ENCODE peak calls at places on chromosomes 6 and 20, in seven cellular contexts. G is heart left ventricle, H is body of pancreas, Z is Peyer's patch, Y is adrenal gland, F is right lobe of liver, X is ovary. Q is an unnamed sample.

GRCh38 chr6:21846541-21847451 is 253.2 kb downstream of the SOX4 start:
- DNase-seq in F (no peak), Z (no peak), H (no peak), G (no peak), Y (peak; percentile 6), X (no peak), Q (no peak)

GRCh38 chr20:8583209-8584106 is 451.4 kb downstream of the PLCB1 start:
- DNase-seq in G (no peak), H (no peak), Z (no peak), X (no peak), Y (no peak), F (no peak), Q (no peak)

GRCh38 chr6:41271901-41272395 is 14.5 kb downstream of the TREM1 start:
- DNase-seq in X (no peak), H (peak; percentile 76), G (peak; percentile 66), Y (peak; percentile 62), Z (no peak), F (peak; percentile 70), Q (peak; percentile 36)

GRCh38 chr20:44223721-44224120 is 13.2 kb upstream of the OSER1 start:
- DNase-seq in Y (no peak), F (no peak), G (no peak), H (no peak), Z (no peak), X (no peak), Q (no peak)

GRCh38 chr6:133806358-133806757 is 82.6 kb upstream of the TCF21 start:
- DNase-seq in Y (no peak), X (no peak), H (no peak), F (no peak), Z (no peak), G (no peak), Q (no peak)

GRCh38 chr6:141264101-141264500 is 868.6 kb upstream of the GJE1 start:
- DNase-seq in F (no peak), H (no peak), Z (no peak), Y (no peak), G (no peak), X (no peak), Q (no peak)

GRCh38 chr6:40937491-40937890 is 101.5 kb downstream of the UNC5CL start:
- DNase-seq in X (no peak), G (no peak), F (no peak), Z (no peak), Y (no peak), H (no peak), Q (no peak)

GRCh38 chr6:15344831-15345230 is 99.0 kb downstream of the JARID2 start:
- DNase-seq in Y (no peak), G (no peak), H (no peak), F (no peak), X (no peak), Z (no peak), Q (no peak)

GRCh38 chr6:167559675-167560479 is 235.0 kb downstream of the TTLL2 start:
- DNase-seq in Z (peak; percentile 88), H (peak; percentile 86), X (no peak), Y (no peak), G (no peak), F (peak; percentile 84), Q (peak; percentile 12)

DNA sequence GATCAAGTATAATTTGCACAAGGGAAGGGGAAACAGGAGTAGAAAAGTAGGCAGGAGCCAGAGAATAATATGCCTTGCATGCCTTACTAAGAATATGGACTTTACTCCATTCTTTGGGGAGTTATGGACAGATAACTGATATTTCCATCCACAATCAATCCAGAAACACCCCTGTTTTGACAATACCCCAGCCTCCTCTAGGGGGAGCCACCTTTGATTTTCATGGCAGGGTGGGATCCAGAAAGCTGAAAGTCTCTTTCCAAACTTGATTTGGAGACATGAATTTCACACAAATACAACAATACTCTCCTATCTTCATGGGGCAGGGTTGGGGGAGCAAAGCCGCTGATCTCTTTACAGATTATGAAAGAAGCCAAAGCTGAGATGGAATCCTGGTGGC is 404.1 kb downstream of the FOXA2 start:
- DNase-seq in H (no peak), F (no peak), Z (no peak), X (no peak), Y (no peak), G (no peak), Q (no peak)
- TF ChIP-seq CTCF in H (no peak), F (no peak), Z (no peak), X (no peak), Y (no peak), G (no peak), Q (no peak)

GRCh38 chr6:33299237-33299944 is 649 bp upstream of the RGL2 start:
- DNase-seq in Y (peak; percentile 95), G (peak; percentile 93), F (peak; percentile 93), Z (peak; percentile 96), X (peak; percentile 91), H (peak; percentile 92), Q (peak; percentile 90)
- TF ChIP-seq POLR2A in Y (peak; percentile 79), G (peak; percentile 76), F (peak; percentile 79), Z (peak; percentile 74), X (peak; percentile 77), H (peak; percentile 80), Q (no peak)

DNA sequence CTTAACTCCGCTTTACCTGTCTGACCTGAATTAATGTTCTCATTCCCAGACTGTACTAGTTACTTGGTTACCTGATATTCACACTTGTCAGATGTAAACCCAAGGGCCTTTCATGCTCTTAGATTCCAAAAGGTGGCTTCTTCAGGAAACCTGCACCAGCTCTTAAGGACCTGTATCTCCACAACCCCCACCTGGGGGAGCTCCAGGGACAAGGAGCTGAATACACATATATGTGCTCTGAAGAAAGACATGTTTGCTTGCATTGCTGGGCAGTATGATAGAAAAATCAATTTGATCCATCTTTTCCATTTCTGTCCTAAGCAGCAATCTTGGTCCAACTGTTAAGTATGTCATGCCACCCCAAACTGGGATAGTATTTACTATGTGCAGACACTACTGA is 64.8 kb upstream of the POU3F2 start:
- DNase-seq in G (no peak), Y (peak; percentile 5), X (no peak), F (no peak), Z (no peak), H (peak; percentile 7), Q (no peak)
- TF ChIP-seq CTCF in G (no peak), Y (no peak), X (no peak), F (peak; percentile 5), Z (no peak), H (no peak), Q (no peak)

GRCh38 chr20:50251383-50251748 is 60.7 kb downstream of the CEBPB start:
- DNase-seq in G (no peak), Y (no peak), H (no peak), Z (no peak), X (no peak), F (no peak), Q (no peak)

GRCh38 chr20:50252715-50253500 is 62.3 kb downstream of the CEBPB start:
- DNase-seq in Z (no peak), G (no peak), F (no peak), H (no peak), Y (no peak), X (no peak), Q (no peak)

GRCh38 chr20:50250748-50251382 is 60.2 kb downstream of the CEBPB start:
- DNase-seq in G (no peak), F (no peak), Z (no peak), Y (no peak), H (peak; percentile 41), X (no peak), Q (no peak)

GRCh38 chr20:50249447-50250388 is 59.1 kb downstream of the CEBPB start:
- DNase-seq in F (no peak), G (no peak), Z (no peak), H (no peak), Y (no peak), X (no peak), Q (no peak)

DNA sequence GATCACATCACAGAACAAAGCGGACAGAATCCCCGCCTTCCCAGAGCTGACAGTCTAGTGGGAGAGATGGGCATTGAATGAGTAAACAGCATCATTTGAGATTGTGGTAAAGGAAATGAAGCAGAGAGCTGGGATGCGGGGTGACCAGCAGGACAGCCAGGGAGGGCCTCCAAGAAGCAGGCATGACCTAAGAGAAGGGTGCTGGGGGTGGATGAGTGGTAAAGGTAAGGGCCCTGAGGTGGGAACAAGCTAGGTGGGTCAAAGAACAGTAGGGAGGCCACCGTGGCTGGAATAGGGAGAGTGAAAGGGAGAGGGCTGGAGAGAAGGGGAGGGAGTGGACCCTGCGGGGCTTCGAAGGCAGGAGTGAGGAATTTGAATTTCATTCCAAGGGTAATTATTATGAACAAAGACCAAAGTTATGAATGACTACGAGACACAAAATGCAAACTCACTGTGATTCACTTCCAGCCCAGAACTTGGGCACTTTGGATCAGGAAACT is 61.4 kb downstream of the CEBPB start:
- DNase-seq in Y (no peak), X (no peak), G (no peak), F (no peak), Z (no peak), H (no peak), Q (no peak)
- TF ChIP-seq POLR2A in Y (no peak), X (no peak), G (no peak), F (no peak), Z (no peak), H (no peak), Q (no peak)

GRCh38 chr6:113876654-113877053 is 19.5 kb downstream of the MARCKS start:
- DNase-seq in H (no peak), Z (no peak), G (no peak), Y (no peak), F (no peak), X (no peak), Q (no peak)
- TF ChIP-seq CTCF in H (peak; percentile 12), Z (no peak), G (no peak), Y (no peak), F (no peak), X (no peak), Q (no peak)

GRCh38 chr20:1323256-1323655 is 5.7 kb downstream of the SDCBP2 start:
- DNase-seq in X (peak; percentile 6), Z (peak; percentile 36), F (no peak), Y (no peak), H (no peak), G (no peak), Q (peak; percentile 72)

GRCh38 chr20:1321654-1321939 is 7.3 kb downstream of the SDCBP2 start:
- DNase-seq in G (no peak), Y (no peak), H (no peak), F (no peak), X (no peak), Z (no peak), Q (no peak)

GRCh38 chr20:1320902-1321653 is 7.9 kb downstream of the SDCBP2 start:
- DNase-seq in G (no peak), X (no peak), Y (no peak), H (no peak), Z (no peak), F (no peak), Q (no peak)

GRCh38 chr20:1323830-1324597 is 4.9 kb downstream of the SDCBP2 start:
- DNase-seq in F (no peak), H (no peak), Y (no peak), G (no peak), Z (peak; percentile 43), X (no peak), Q (no peak)

DNA sequence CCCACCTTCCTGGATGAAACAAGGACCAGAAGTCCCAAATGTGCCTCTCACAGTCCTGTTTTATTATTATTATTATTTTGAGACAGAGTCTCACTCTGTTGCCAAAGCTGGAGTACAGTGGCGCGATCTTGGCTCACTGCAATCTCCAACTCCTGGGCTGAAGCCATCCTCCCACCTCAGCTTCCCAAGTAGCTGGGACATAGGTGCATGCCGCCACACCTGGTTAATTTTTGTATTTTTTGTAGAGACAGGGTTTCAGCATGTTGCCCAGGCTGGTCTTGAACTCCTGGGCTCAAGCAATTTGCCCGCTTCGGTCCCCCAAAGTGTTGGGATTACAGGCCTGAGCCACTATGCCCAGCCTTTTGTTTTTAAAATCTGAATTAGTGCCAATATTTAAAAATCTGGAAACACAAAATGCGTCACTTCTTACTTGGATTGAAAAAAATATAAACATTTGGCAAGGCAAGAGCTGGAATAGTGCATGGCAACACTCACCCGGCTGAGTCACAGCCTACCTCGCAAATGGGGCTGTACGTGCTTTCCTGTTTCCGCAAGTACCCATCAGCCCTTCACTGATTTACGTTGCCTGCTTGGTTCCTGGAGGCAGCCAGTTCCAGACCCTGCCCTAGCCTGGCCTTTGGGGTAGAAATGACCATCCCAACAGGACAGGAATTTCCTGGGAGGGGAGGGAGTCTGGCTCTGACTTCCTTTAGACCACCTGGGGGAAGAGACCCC is 6.3 kb downstream of the SDCBP2 start:
- DNase-seq in F (no peak), Z (peak; percentile 59), H (no peak), G (peak; percentile 68), Y (peak; percentile 80), X (peak; percentile 51), Q (peak; percentile 89)
- TF ChIP-seq POLR2A in F (no peak), Z (no peak), H (no peak), G (peak; percentile 27), Y (no peak), X (no peak), Q (no peak)

Q was measured in lower leg skin.